ENCODE peak calls at places on chromosomes 16 and 17, in five cellular contexts. J is breast epithelium, A is H9, K is GM20000, X is hepatocyte. H is an unnamed sample.
A peak's percentile ranks its signal among the peaks of the same experiment; 100 is the strongest.

GRCh38 chr16:28987170-28987853 is 2.5 kb downstream of the LAT start:
- DNase-seq in J (no peak), A (no peak), K (no peak), X (no peak), H (no peak)

GRCh38 chr16:35516551-35516950 is 2057.1 kb downstream of the TP53TG3F start:
- DNase-seq in J (no peak), A (no peak), K (no peak), X (no peak), H (no peak)

GRCh38 chr17:65049085-65049756 is 7.3 kb downstream of the GNA13 start:
- DNase-seq in J (no peak), A (no peak), K (no peak), X (no peak), H (peak; percentile 70)

GRCh38 chr17:81734405-81735055 is 22.4 kb downstream of the SLC25A10 start:
- DNase-seq in J (no peak), A (no peak), K (no peak), X (no peak), H (no peak)

GRCh38 chr17:40551091-40551873 is 14.0 kb downstream of the CCR7 start:
- DNase-seq in J (peak; percentile 62), A (no peak), K (no peak), X (peak; percentile 69), H (no peak)

GRCh38 chr17:5562172-5562571 is 22.1 kb downstream of the NLRP1 start:
- DNase-seq in J (no peak), A (no peak), K (no peak), X (no peak), H (no peak)

GRCh38 chr17:82361885-82362633 is 3.0 kb downstream of the TEX19 start:
- DNase-seq in J (no peak), A (no peak), K (no peak), X (no peak), H (no peak)

GRCh38 chr17:2484876-2485275 is 26.8 kb downstream of the METTL16 start:
- DNase-seq in J (no peak), A (peak; percentile 74), K (no peak), X (no peak), H (no peak)

GRCh38 chr17:79904865-79905264 is 65.6 kb upstream of the CBX4 start:
- DNase-seq in J (no peak), A (no peak), K (no peak), X (peak; percentile 2), H (no peak)

GRCh38 chr16:88967800-88968588 is 9.0 kb downstream of the CBFA2T3 start:
- DNase-seq in J (no peak), A (no peak), K (peak; percentile 92), X (no peak), H (peak; percentile 93)

DNA sequence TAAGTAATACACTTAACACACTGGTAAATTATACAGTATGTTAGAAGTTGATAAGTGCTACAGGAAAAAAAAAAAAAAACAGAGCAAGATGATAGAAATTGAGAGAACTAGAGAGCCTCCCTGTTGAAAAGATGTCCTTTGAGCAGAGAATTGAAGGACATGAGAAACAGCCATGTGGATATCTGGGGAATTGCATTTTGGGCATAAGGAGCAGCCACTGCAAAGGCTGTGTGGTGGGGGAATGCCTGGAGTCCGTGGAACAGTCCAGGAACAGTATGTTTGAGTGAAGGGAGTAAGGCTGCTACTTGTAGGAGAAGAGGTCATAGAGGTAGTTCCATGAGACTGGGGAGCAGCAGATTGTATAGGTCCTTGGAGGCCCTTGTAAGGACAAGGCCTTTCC is 178.4 kb downstream of the FTO start:
- DNase-seq in J (no peak), A (no peak), K (no peak), X (no peak), H (no peak)
- TF ChIP-seq CTCF in J (no peak), A (peak; percentile 35), K (no peak), X (no peak), H (no peak)

DNA sequence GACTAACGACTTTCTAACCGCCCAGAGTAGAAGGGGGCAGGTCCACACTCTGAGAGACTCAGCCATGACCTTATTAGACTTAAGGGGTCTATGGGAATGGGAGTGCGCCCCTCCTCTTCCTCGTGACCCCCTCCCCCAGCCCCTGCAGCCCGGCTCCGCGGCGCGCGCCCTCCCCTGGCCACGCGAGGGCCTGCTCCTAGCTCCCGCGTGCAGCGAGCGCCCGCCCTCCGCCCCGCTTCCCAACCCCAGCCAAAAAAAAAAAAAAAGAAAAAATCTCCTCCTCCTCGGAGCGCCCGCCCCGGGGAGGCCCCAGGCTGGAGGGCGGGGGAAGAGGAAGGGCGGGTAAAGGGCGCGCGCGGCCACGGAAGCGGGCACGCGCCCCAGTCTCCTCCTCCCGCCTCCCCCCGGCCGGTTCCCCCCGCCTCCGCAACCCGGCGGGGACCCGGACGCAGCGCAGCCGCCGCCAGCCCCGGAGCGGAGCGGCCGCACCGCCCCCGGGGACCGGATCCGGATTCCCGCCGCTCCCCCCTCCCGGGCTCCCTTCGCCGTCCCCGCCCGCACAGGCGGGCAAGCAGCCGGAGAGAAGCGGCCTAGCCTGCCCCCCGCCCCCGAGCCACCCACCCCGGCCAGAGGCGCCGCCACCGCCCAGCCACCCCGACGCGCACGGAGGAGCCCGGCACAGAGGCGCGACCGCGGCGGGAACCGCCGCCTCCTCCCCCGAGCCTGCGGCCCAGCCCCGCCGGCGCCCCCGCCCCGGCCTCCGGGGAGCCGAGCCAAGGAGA is 940 bp downstream of the UBTF start:
- DNase-seq in J (peak; percentile 84), A (peak; percentile 85), K (peak; percentile 97), X (peak; percentile 96), H (peak; percentile 96)
- TF ChIP-seq CTCF in J (peak; percentile 43), A (peak; percentile 64), K (peak; percentile 62), X (peak; percentile 71), H (peak; percentile 70)

DNA sequence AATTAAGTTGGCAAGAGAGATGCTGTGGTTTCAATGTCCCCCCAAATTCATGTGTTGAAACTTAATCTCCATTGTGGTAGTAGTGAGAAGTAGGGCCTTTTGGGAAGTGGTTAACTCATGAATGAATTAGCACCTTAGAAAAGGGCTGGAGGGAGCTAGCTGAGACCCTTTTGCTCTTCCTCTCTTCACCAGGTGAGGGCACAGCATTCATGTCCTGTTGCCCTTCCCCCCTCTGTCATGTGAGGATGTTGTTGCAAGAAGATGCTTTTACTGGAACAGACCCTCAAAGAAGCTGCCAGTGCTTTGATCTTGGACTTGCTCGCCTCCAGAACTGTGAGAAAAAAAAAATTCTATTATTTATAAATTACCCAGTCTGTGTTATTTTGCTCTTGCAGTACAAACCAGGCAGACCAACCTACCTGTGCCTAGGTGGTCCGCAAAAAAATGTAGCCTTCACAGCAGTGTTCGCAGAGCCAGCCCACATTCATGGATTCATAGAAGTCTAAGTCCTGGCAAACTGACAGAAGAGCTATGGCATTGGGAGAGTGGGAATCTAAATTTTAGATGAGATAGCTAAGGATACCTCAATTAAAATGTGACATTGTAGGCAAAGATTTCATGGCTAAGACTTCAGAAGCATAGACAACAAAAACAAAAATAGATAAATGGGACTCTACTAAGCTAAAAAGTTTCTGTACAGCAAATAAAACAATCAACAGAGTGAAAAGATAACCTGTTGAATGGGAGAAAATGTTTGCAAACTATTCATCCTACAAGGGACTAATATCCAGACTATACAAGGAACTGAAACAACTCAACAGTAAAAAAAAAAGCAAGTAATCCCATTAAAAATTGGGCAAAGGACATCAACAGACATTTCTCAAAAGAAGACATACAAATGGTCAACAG is 32.0 kb upstream of the ABCA5 start:
- DNase-seq in J (no peak), A (peak; percentile 88), K (peak; percentile 21), X (peak; percentile 34), H (peak; percentile 67)
- TF ChIP-seq CTCF in J (no peak), A (peak; percentile 71), K (peak; percentile 12), X (peak; percentile 30), H (peak; percentile 42)

GRCh38 chr16:13915033-13915635 is 4.8 kb upstream of the ERCC4 start:
- DNase-seq in J (no peak), A (no peak), K (no peak), X (no peak), H (no peak)

GRCh38 chr16:13921328-13921727 is 1.4 kb downstream of the ERCC4 start:
- DNase-seq in J (no peak), A (no peak), K (no peak), X (no peak), H (no peak)

GRCh38 chr16:13920510-13920818 is 510 bp downstream of the ERCC4 start:
- DNase-seq in J (no peak), A (no peak), K (no peak), X (no peak), H (no peak)

GRCh38 chr16:13919683-13920509 is at the start of gene ERCC4:
- DNase-seq in J (peak; percentile 98), A (peak; percentile 99), K (peak; percentile 97), X (peak; percentile 99), H (peak; percentile 99)

DNA sequence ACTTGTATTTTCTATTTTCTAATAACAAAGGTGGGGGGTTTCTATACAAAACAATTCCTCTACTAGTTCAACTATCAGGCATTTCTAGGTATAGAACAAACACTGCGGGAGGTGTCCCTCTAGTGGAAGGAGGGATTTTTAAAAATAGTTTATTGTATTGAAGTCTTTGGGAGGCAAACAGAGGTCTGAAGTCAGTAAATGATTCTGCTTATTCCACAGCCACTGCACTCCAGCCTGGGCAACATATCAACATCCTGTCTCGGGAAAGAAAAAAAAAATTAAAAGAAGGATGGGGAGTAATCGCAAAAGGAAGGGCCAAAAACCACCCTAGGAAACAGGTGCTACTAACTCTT is 648 bp upstream of the ERCC4 start:
- DNase-seq in J (no peak), A (no peak), K (peak; percentile 38), X (peak; percentile 56), H (peak; percentile 40)
- TF ChIP-seq CTCF in J (no peak), A (no peak), K (peak; percentile 32), X (no peak), H (peak; percentile 29)

H was measured in GM12865.